ENCODE peak calls at places on chromosomes 2 and 18, in eight cellular contexts. B is IMR-90, G is adrenal gland, L is heart left ventricle, I is ovary, Z is uterus, O is breast epithelium, F is spleen. M is an unnamed sample.

GRCh38 chr18:6004683-6005082 is 109.4 kb upstream of the TMEM200C start:
- DNase-seq in B (no peak), G (no peak), L (no peak), I (no peak), Z (no peak), O (no peak), F (no peak), M (no peak)

GRCh38 chr2:161981016-161981415 is 93.0 kb downstream of the DPP4 start:
- DNase-seq in B (no peak), G (no peak), L (no peak), I (no peak), Z (no peak), O (no peak), F (no peak), M (no peak)

GRCh38 chr2:119941981-119942513 is 70.8 kb upstream of the EPB41L5 start:
- DNase-seq in B (no peak), G (no peak), L (no peak), I (no peak), Z (no peak), O (no peak), F (no peak), M (no peak)

GRCh38 chr18:79847606-79848293 is 50.0 kb downstream of the KCNG2 start:
- DNase-seq in B (no peak), G (no peak), L (no peak), I (no peak), Z (no peak), O (peak; percentile 56), F (peak; percentile 42), M (no peak)

GRCh38 chr18:70154591-70155194 is 50.8 kb downstream of the RTTN start:
- DNase-seq in B (peak; percentile 94), G (no peak), L (no peak), I (no peak), Z (no peak), O (no peak), F (no peak), M (no peak)

GRCh38 chr2:111999809-112000208 is 55.3 kb upstream of the TMEM87B start:
- DNase-seq in B (no peak), G (no peak), L (no peak), I (no peak), Z (no peak), O (no peak), F (no peak), M (no peak)

GRCh38 chr2:188623995-188624643 is 332.4 kb downstream of the GULP1 start:
- DNase-seq in B (peak; percentile 80), G (no peak), L (no peak), I (no peak), Z (no peak), O (no peak), F (no peak), M (no peak)

GRCh38 chr2:186546842-186547241 is 43.0 kb upstream of the ITGAV start:
- DNase-seq in B (peak; percentile 36), G (no peak), L (no peak), I (no peak), Z (no peak), O (no peak), F (no peak), M (no peak)

GRCh38 chr2:9631976-9632700 is 1.3 kb upstream of the YWHAQ start:
- DNase-seq in B (no peak), G (no peak), L (peak; percentile 65), I (peak; percentile 48), Z (no peak), O (no peak), F (no peak), M (no peak)

GRCh38 chr2:133988316-133988891 is 265.5 kb upstream of the MGAT5 start:
- DNase-seq in B (no peak), G (no peak), L (no peak), I (no peak), Z (no peak), O (no peak), F (no peak), M (no peak)

GRCh38 chr2:144508162-144508765 is 11.7 kb downstream of the ZEB2 start:
- DNase-seq in B (no peak), G (no peak), L (no peak), I (no peak), Z (no peak), O (no peak), F (no peak), M (no peak)

GRCh38 chr2:111667542-111668273 is 216.3 kb downstream of the ANAPC1 start:
- DNase-seq in B (peak; percentile 81), G (peak; percentile 26), L (peak; percentile 50), I (no peak), Z (peak; percentile 33), O (no peak), F (no peak), M (no peak)

GRCh38 chr2:3293221-3293620 is 84.4 kb downstream of the EIPR1 start:
- DNase-seq in B (no peak), G (peak; percentile 3), L (no peak), I (no peak), Z (no peak), O (no peak), F (peak; percentile 47), M (no peak)

GRCh38 chr2:205704101-205704741 is 21.9 kb downstream of the NRP2 start:
- DNase-seq in B (peak; percentile 43), G (peak; percentile 73), L (peak; percentile 38), I (peak; percentile 54), Z (no peak), O (no peak), F (no peak), M (no peak)

GRCh38 chr2:201781583-201782051 is 884 bp upstream of the ALS2 start:
- DNase-seq in B (no peak), G (peak; percentile 10), L (peak; percentile 12), I (peak; percentile 44), Z (no peak), O (peak; percentile 32), F (no peak), M (no peak)

GRCh38 chr2:75609937-75610508 is 36.6 kb upstream of the MRPL19 start:
- DNase-seq in B (peak; percentile 36), G (no peak), L (no peak), I (no peak), Z (no peak), O (no peak), F (no peak), M (no peak)

GRCh38 chr18:47100214-47100831 is 50.0 kb downstream of the HDHD2 start:
- DNase-seq in B (peak; percentile 60), G (peak; percentile 48), L (peak; percentile 25), I (peak; percentile 52), Z (peak; percentile 37), O (peak; percentile 35), F (peak; percentile 78), M (no peak)

GRCh38 chr2:147487286-147487979 is 357.4 kb upstream of the ACVR2A start:
- DNase-seq in B (no peak), G (no peak), L (no peak), I (no peak), Z (no peak), O (no peak), F (no peak), M (no peak)

GRCh38 chr2:121790276-121790956 is 35.0 kb downstream of the TSN start:
- DNase-seq in B (peak; percentile 92), G (no peak), L (no peak), I (no peak), Z (no peak), O (no peak), F (no peak), M (no peak)

DNA sequence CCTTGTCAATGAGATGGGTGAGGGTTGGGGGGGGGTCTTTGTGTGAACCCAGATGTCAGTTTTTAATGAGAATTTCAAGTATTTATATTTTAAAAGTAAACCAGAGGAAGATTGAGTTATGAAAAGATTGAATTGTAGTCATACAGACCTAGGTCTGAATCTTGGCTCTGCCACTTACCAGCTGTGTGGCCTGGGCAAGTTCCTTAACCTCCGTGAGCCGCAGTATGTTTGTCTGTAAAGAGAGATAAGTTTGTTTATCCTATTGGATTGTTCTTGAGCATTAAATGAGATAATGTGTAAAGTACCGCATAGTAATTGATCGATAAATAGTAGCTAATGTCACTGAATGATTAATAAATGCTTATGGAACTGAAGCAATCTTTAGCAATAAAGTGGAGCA is 63.8 kb downstream of the EML6 start:
- DNase-seq in B (no peak), G (no peak), L (no peak), I (no peak), Z (no peak), O (no peak), F (no peak), M (no peak)
- H3K4me1 ChIP-seq in B (no peaks in the 10 kb centered on the region), G (no peaks in the 10 kb centered on the region), L (no peaks in the 10 kb centered on the region), I (no peaks in the 10 kb centered on the region), Z (no peaks in the 10 kb centered on the region), O (no peaks in the 10 kb centered on the region), F (no peaks in the 10 kb centered on the region), M (no peaks in the 10 kb centered on the region)

GRCh38 chr2:31150120-31150670 is 12.0 kb upstream of the GALNT14 start:
- DNase-seq in B (no peak), G (no peak), L (no peak), I (no peak), Z (no peak), O (no peak), F (no peak), M (no peak)
- H3K27me3 ChIP-seq in B (peaks cover 3% of the 10 kb centered on the region), G (no peaks in the 10 kb centered on the region), L (no peaks in the 10 kb centered on the region), I (no peaks in the 10 kb centered on the region), Z (no peaks in the 10 kb centered on the region), O (no peaks in the 10 kb centered on the region), F (no peaks in the 10 kb centered on the region), M (no peaks in the 10 kb centered on the region)

GRCh38 chr18:31102020-31102684 is at the start of gene DSC2:
- DNase-seq in B (no peak), G (peak; percentile 14), L (peak; percentile 21), I (no peak), Z (no peak), O (peak; percentile 47), F (peak; percentile 86), M (no peak)
- TF ChIP-seq POLR2A in B (no peak), G (no peak), L (no peak), I (no peak), Z (no peak), O (no peak), F (no peak), M (no peak)

GRCh38 chr18:48933578-48934399 is 17.0 kb downstream of the SMAD7 start:
- DNase-seq in B (no peak), G (no peak), L (no peak), I (no peak), Z (no peak), O (no peak), F (peak; percentile 82), M (no peak)

GRCh38 chr18:48932822-48933510 is 17.8 kb downstream of the SMAD7 start:
- DNase-seq in B (no peak), G (no peak), L (no peak), I (no peak), Z (no peak), O (no peak), F (no peak), M (no peak)

GRCh38 chr18:48935433-48935774 is 15.4 kb downstream of the SMAD7 start:
- DNase-seq in B (no peak), G (no peak), L (no peak), I (no peak), Z (no peak), O (no peak), F (no peak), M (no peak)

GRCh38 chr18:48934708-48935432 is 15.9 kb downstream of the SMAD7 start:
- DNase-seq in B (no peak), G (peak; percentile 67), L (peak; percentile 89), I (peak; percentile 54), Z (no peak), O (no peak), F (peak; percentile 86), M (no peak)

DNA sequence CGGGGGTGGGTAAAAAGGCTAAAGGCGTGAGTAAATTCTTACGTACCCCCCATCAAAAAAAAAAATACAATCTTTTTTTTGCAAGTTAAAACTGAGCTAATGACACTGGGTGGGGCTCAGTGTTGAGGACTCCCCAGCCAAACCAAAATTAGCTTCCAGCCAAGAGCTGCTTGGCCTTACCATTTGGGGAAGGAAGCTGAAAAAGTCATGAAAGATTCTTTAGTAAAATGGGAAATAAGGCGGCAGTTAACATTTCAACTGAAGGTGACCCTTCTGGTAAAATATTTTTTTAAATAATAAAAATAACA is 16.4 kb downstream of the SMAD7 start:
- DNase-seq in B (no peak), G (no peak), L (no peak), I (no peak), Z (no peak), O (no peak), F (no peak), M (no peak)
- H3K4me1 ChIP-seq in B (peaks cover 61% of the 10 kb centered on the region), G (peaks cover 70% of the 10 kb centered on the region), L (peaks cover 98% of the 10 kb centered on the region), I (peaks cover 38% of the 10 kb centered on the region), Z (peaks cover 74% of the 10 kb centered on the region), O (peaks cover 63% of the 10 kb centered on the region), F (peaks cover 100% of the 10 kb centered on the region), M (peaks cover 100% of the 10 kb centered on the region)

M was measured in esophagus squamous epithelium.